ENCODE peak calls at places on chromosomes 3 and 15, in six cellular contexts. T is spleen, U is uterus, R is coronary artery, I is GM23338, V is choroid plexus epithelial cell. D is an unnamed sample.

GRCh38 chr15:31227954-31228542 is 98.6 kb upstream of the KLF13 start:
- DNase-seq in T (no peak), U (no peak), R (no peak), I (no peak), V (no peak), D (no peak)

GRCh38 chr3:153166206-153166605 is 4.2 kb downstream of the RAP2B start:
- DNase-seq in T (no peak), U (no peak), R (no peak), I (no peak), V (peak; percentile 49), D (no peak)

GRCh38 chr15:85403745-85404144 is 23.3 kb downstream of the AKAP13 start:
- DNase-seq in T (no peak), U (no peak), R (no peak), I (peak; percentile 30), V (peak; percentile 58), D (no peak)

GRCh38 chr3:123383101-123384053 is 65.5 kb downstream of the ADCY5 start:
- DNase-seq in T (no peak), U (peak; percentile 41), R (peak; percentile 86), I (peak; percentile 77), V (no peak), D (no peak)

GRCh38 chr3:12574131-12574530 is 17.2 kb downstream of the MKRN2 start:
- DNase-seq in T (no peak), U (no peak), R (no peak), I (no peak), V (no peak), D (no peak)

GRCh38 chr3:147616998-147617619 is 207.9 kb downstream of the ZIC1 start:
- DNase-seq in T (no peak), U (no peak), R (no peak), I (peak; percentile 77), V (peak; percentile 73), D (no peak)

GRCh38 chr15:58462973-58463663 is 31.3 kb downstream of the LIPC start:
- DNase-seq in T (no peak), U (no peak), R (no peak), I (no peak), V (no peak), D (no peak)

GRCh38 chr15:31487811-31488436 is 161.3 kb downstream of the KLF13 start:
- DNase-seq in T (no peak), U (no peak), R (peak; percentile 69), I (no peak), V (peak; percentile 26), D (peak; percentile 86)

GRCh38 chr3:171829841-171830559 is 13.1 kb upstream of the TMEM212 start:
- DNase-seq in T (peak; percentile 89), U (peak; percentile 78), R (no peak), I (peak; percentile 86), V (peak; percentile 93), D (peak; percentile 90)

GRCh38 chr15:86336051-86336788 is 256.5 kb downstream of the AGBL1 start:
- DNase-seq in T (no peak), U (no peak), R (no peak), I (no peak), V (no peak), D (no peak)

GRCh38 chr3:127203024-127203423 is 10.1 kb downstream of the PRR23E start:
- DNase-seq in T (no peak), U (no peak), R (no peak), I (no peak), V (no peak), D (no peak)

GRCh38 chr3:130755666-130756065 is 9.0 kb upstream of the PIK3R4 start:
- DNase-seq in T (no peak), U (no peak), R (no peak), I (peak; percentile 5), V (no peak), D (no peak)

GRCh38 chr15:73321496-73322344 is 47.0 kb downstream of the HCN4 start:
- DNase-seq in T (peak; percentile 50), U (no peak), R (no peak), I (peak; percentile 18), V (no peak), D (no peak)

GRCh38 chr3:98702166-98702565 is 61.0 kb upstream of the ST3GAL6 start:
- DNase-seq in T (no peak), U (no peak), R (no peak), I (no peak), V (no peak), D (no peak)

GRCh38 chr3:44950273-44950672 is 25.7 kb downstream of the ZDHHC3 start:
- DNase-seq in T (no peak), U (no peak), R (no peak), I (peak; percentile 48), V (no peak), D (no peak)

GRCh38 chr3:69141313-69141712 is 18.9 kb upstream of the LMOD3 start:
- DNase-seq in T (no peak), U (no peak), R (no peak), I (no peak), V (no peak), D (no peak)

GRCh38 chr15:47326506-47326905 is 390.8 kb upstream of the SEMA6D start:
- DNase-seq in T (no peak), U (no peak), R (no peak), I (peak; percentile 29), V (no peak), D (no peak)

GRCh38 chr3:162704238-162704637 is 1207.6 kb downstream of the OTOL1 start:
- DNase-seq in T (no peak), U (no peak), R (no peak), I (no peak), V (no peak), D (no peak)

GRCh38 chr3:133944181-133944580 is 48.5 kb upstream of the RAB6B start:
- DNase-seq in T (peak; percentile 28), U (no peak), R (peak; percentile 61), I (no peak), V (peak; percentile 51), D (peak; percentile 60)

GRCh38 chr3:143507735-143508580 is 340.3 kb downstream of the SLC9A9 start:
- DNase-seq in T (no peak), U (no peak), R (no peak), I (no peak), V (peak; percentile 87), D (no peak)

GRCh38 chr3:64645236-64645635 is 42.6 kb downstream of the ADAMTS9 start:
- DNase-seq in T (no peak), U (no peak), R (no peak), I (no peak), V (peak; percentile 67), D (no peak)

GRCh38 chr3:87997298-87997697 is 61.5 kb downstream of the CGGBP1 start:
- DNase-seq in T (no peak), U (no peak), R (no peak), I (no peak), V (peak; percentile 72), D (peak; percentile 16)

GRCh38 chr3:4888913-4889846 is 90.1 kb upstream of the BHLHE40 start:
- DNase-seq in T (no peak), U (no peak), R (no peak), I (no peak), V (peak; percentile 18), D (no peak)

GRCh38 chr3:157354254-157354653 is 82.4 kb upstream of the PTX3 start:
- DNase-seq in T (no peak), U (no peak), R (no peak), I (no peak), V (no peak), D (no peak)

GRCh38 chr15:79364571-79365240 is 53.8 kb downstream of the TMED3 start:
- DNase-seq in T (no peak), U (no peak), R (no peak), I (no peak), V (peak; percentile 27), D (no peak)

GRCh38 chr3:53239800-53240199 is 16.0 kb downstream of the TKT start:
- DNase-seq in T (no peak), U (no peak), R (no peak), I (no peak), V (no peak), D (no peak)

GRCh38 chr3:173632945-173633344 is 235.4 kb downstream of the NLGN1 start:
- DNase-seq in T (no peak), U (no peak), R (no peak), I (no peak), V (no peak), D (no peak)

GRCh38 chr3:173639098-173639497 is 241.6 kb downstream of the NLGN1 start:
- DNase-seq in T (no peak), U (no peak), R (no peak), I (no peak), V (no peak), D (no peak)

GRCh38 chr3:173630849-173631248 is 233.3 kb downstream of the NLGN1 start:
- DNase-seq in T (no peak), U (no peak), R (no peak), I (no peak), V (no peak), D (no peak)

GRCh38 chr3:173635826-173636225 is 238.3 kb downstream of the NLGN1 start:
- DNase-seq in T (no peak), U (no peak), R (no peak), I (no peak), V (no peak), D (no peak)
- TF ChIP-seq CTCF in T (no peak), U (no peak), R (no peak), I (no peak), V (no peak), D (no peak)

GRCh38 chr3:105836533-105836932 is 32.3 kb downstream of the CBLB start:
- DNase-seq in T (no peak), U (no peak), R (no peak), I (no peak), V (peak; percentile 96), D (no peak)

GRCh38 chr3:105835606-105836005 is 33.2 kb downstream of the CBLB start:
- DNase-seq in T (no peak), U (no peak), R (no peak), I (no peak), V (no peak), D (no peak)

GRCh38 chr3:105834768-105835167 is 34.0 kb downstream of the CBLB start:
- DNase-seq in T (no peak), U (no peak), R (no peak), I (no peak), V (no peak), D (no peak)

GRCh38 chr3:105837947-105838346 is 30.9 kb downstream of the CBLB start:
- DNase-seq in T (no peak), U (no peak), R (no peak), I (no peak), V (no peak), D (no peak)

GRCh38 chr3:105837143-105837740 is 31.6 kb downstream of the CBLB start:
- DNase-seq in T (no peak), U (no peak), R (no peak), I (no peak), V (peak; percentile 61), D (no peak)
- H3K4me3 ChIP-seq in T (peak overlapping the region; percentile 52), U (no peak overlapping the region), R (peak overlapping the region; percentile 15), I (no peak overlapping the region), V (no peak overlapping the region), D (no peak overlapping the region)

DNA sequence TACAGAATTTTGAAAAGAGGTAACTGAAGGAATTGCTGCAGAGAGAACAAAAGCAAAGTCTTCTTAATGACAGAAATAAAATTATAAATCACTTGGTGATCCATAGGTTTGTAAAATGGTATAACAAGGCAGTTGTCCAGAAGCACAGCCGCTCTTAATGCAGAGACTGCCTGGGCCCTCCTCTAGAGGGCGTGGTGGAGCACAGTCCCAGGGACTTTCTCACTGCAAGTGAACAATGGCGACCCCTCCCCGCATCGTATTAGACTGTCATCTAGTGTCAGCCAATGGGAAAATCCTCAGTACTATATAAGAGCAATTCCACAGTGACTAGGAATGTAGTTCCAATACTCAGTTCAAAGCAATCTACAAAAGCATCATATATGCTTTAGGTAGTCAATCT is 26.4 kb upstream of the ZBED2 start:
- DNase-seq in T (no peak), U (no peak), R (no peak), I (peak; percentile 88), V (no peak), D (no peak)
- TF ChIP-seq CTCF in T (no peak), U (no peak), R (no peak), I (peak; percentile 96), V (peak; percentile 43), D (no peak)

GRCh38 chr3:13896473-13897154 is 16.7 kb upstream of the WNT7A start:
- DNase-seq in T (peak; percentile 69), U (peak; percentile 38), R (peak; percentile 69), I (peak; percentile 92), V (peak; percentile 82), D (peak; percentile 85)
- H3K4me3 ChIP-seq in T (peak overlapping the region; percentile 74), U (peak overlapping the region; percentile 66), R (peak overlapping the region; percentile 75), I (peak overlapping the region; percentile 90), V (no peak overlapping the region), D (no peak overlapping the region)